ENCODE peak calls at places on chromosomes 13 and 19, in four cellular contexts. One of them, this sample, is unnamed.

GRCh38 chr19:55392820-55393219 is 7.1 kb downstream of the RPL28 start:
- DNase-seq in right atrium auricular region: no peak
- DNase-seq in colonic mucosa: no peak
- DNase-seq in uterus: no peak
- DNase-seq in this sample: no peak

GRCh38 chr13:20729633-20730585 is 26.4 kb downstream of the IL17D start:
- DNase-seq in right atrium auricular region: no peak
- DNase-seq in colonic mucosa: no peak
- DNase-seq in uterus: no peak
- DNase-seq in this sample: no peak

GRCh38 chr13:50543767-50544166 is 299.7 kb downstream of the DLEU7 start:
- DNase-seq in right atrium auricular region: no peak
- DNase-seq in colonic mucosa: no peak
- DNase-seq in uterus: no peak
- DNase-seq in this sample: no peak

GRCh38 chr13:68440874-68441273 is 1210.7 kb upstream of the PCDH9 start:
- DNase-seq in right atrium auricular region: no peak
- DNase-seq in colonic mucosa: no peak
- DNase-seq in uterus: no peak
- DNase-seq in this sample: no peak

GRCh38 chr13:60334310-60334709 is 62.7 kb upstream of the TDRD3 start:
- DNase-seq in right atrium auricular region: no peak
- DNase-seq in colonic mucosa: no peak
- DNase-seq in uterus: no peak
- DNase-seq in this sample: no peak

GRCh38 chr13:45328661-45329105 is 12.3 kb downstream of the TPT1 start:
- DNase-seq in right atrium auricular region: no peak
- DNase-seq in colonic mucosa: no peak
- DNase-seq in uterus: no peak
- DNase-seq in this sample: no peak

GRCh38 chr19:56071151-56071550 is 49.9 kb downstream of the ZNF787 start:
- DNase-seq in right atrium auricular region: no peak
- DNase-seq in colonic mucosa: no peak
- DNase-seq in uterus: no peak
- DNase-seq in this sample: no peak

GRCh38 chr19:34838248-34838647 is 65.2 kb upstream of the ZNF599 start:
- DNase-seq in right atrium auricular region: no peak
- DNase-seq in colonic mucosa: no peak
- DNase-seq in uterus: no peak
- DNase-seq in this sample: no peak

GRCh38 chr13:67943116-67943515 is 713.0 kb upstream of the PCDH9 start:
- DNase-seq in right atrium auricular region: no peak
- DNase-seq in colonic mucosa: no peak
- DNase-seq in uterus: no peak
- DNase-seq in this sample: no peak

GRCh38 chr13:113637262-113638160 is 20.5 kb downstream of the ATP4B start:
- DNase-seq in right atrium auricular region: no peak
- DNase-seq in colonic mucosa: no peak
- DNase-seq in uterus: no peak
- DNase-seq in this sample: no peak
- H3K36me3 ChIP-seq in right atrium auricular region: peaks cover 68% of the 10 kb centered on the region
- H3K36me3 ChIP-seq in colonic mucosa: peaks cover 4% of the 10 kb centered on the region
- H3K36me3 ChIP-seq in uterus: no peaks in the 10 kb centered on the region
- H3K36me3 ChIP-seq in this sample: peaks cover 55% of the 10 kb centered on the region

DNA sequence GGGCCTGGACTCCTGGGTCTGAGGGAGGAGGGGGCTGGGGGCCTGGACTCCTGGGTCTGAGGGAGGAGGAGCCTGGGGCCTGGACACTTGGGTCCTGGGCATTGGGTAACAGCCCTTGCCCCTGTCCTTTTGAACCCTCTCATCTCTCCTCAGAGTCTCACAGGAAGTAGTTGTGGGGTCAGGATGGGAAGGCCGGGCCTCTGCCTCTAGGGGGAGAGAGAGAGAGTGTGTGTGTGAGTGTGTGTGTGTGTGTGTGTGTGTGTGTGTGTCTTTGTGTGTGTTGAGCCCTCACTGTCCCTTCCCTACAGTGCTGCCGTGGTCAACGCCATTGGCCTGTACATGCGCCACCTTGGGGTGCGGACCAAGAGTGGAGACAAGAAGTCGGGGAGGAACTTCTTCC is 10.9 kb downstream of the ARHGEF1 start:
- DNase-seq in right atrium auricular region: no peak
- DNase-seq in colonic mucosa: no peak
- DNase-seq in uterus: no peak
- DNase-seq in this sample: no peak
- TF ChIP-seq CTCF in right atrium auricular region: no peak
- TF ChIP-seq CTCF in colonic mucosa: no peak
- TF ChIP-seq CTCF in uterus: no peak
- TF ChIP-seq CTCF in this sample: no peak

GRCh38 chr19:38639679-38640078 is 7.8 kb upstream of the ACTN4 start:
- DNase-seq in right atrium auricular region: no peak
- DNase-seq in colonic mucosa: no peak
- DNase-seq in uterus: no peak
- DNase-seq in this sample: no peak

GRCh38 chr19:38635483-38636399 is 11.7 kb upstream of the ACTN4 start:
- DNase-seq in right atrium auricular region: no peak
- DNase-seq in colonic mucosa: peak; percentile 53
- DNase-seq in uterus: no peak
- DNase-seq in this sample: no peak

GRCh38 chr19:38638461-38638860 is 9.0 kb upstream of the ACTN4 start:
- DNase-seq in right atrium auricular region: no peak
- DNase-seq in colonic mucosa: no peak
- DNase-seq in uterus: no peak
- DNase-seq in this sample: no peak

GRCh38 chr19:38632476-38633213 is 13.7 kb downstream of the EIF3K start:
- DNase-seq in right atrium auricular region: no peak
- DNase-seq in colonic mucosa: no peak
- DNase-seq in uterus: no peak
- DNase-seq in this sample: no peak

DNA sequence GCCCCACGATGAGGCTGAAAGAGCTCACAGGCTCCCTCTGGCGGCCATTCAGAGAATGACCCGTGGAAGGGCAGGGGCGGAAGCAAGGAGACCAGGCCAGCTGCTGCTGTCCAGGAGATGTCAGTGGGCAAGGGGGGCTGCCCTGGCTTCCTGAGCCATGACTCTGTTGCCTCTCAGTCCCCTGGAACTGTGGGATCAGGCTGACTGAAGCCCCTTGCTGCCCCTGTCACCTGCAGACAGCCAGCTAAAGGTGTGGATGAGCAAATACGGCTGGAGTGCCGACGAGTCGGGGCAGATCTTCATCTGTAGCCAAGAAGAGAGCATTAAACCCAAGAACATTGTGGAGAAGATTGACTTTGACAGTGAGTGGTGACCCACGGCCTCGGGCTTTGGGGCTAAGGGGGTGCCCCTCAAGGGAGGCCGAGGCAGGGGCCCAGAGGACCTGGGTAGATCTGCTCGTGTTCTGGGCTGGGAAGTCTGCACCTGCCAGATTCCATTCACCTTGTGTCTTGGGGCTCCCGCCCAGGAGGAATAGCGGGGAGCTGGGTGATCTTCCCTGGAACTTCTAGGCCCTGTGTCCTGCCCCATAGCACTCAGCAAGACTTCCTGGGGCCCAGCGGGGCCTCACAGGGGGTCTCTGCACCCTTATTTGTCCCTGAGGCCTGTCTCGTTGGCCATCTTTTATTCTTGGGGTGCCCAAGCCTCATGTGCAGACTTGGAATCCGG is 12.5 kb upstream of the ACTN4 start:
- DNase-seq in right atrium auricular region: peak; percentile 79
- DNase-seq in colonic mucosa: peak; percentile 83
- DNase-seq in uterus: peak; percentile 81
- DNase-seq in this sample: peak; percentile 76
- H3K36me3 ChIP-seq in right atrium auricular region: peaks cover 63% of the 10 kb centered on the region
- H3K36me3 ChIP-seq in colonic mucosa: peaks cover 5% of the 10 kb centered on the region
- H3K36me3 ChIP-seq in uterus: no peaks in the 10 kb centered on the region
- H3K36me3 ChIP-seq in this sample: peaks cover 16% of the 10 kb centered on the region

GRCh38 chr19:48611872-48612271 is 3.0 kb downstream of the FAM83E start:
- DNase-seq in right atrium auricular region: no peak
- DNase-seq in colonic mucosa: no peak
- DNase-seq in uterus: no peak
- DNase-seq in this sample: no peak

GRCh38 chr19:48614436-48615144 is at the start of gene FAM83E:
- DNase-seq in right atrium auricular region: no peak
- DNase-seq in colonic mucosa: peak; percentile 98
- DNase-seq in uterus: no peak
- DNase-seq in this sample: peak; percentile 88

GRCh38 chr19:48613852-48614435 is 932 bp downstream of the FAM83E start:
- DNase-seq in right atrium auricular region: no peak
- DNase-seq in colonic mucosa: peak; percentile 36
- DNase-seq in uterus: no peak
- DNase-seq in this sample: no peak

GRCh38 chr19:48615145-48616040 is 517 bp upstream of the FAM83E start:
- DNase-seq in right atrium auricular region: no peak
- DNase-seq in colonic mucosa: peak; percentile 34
- DNase-seq in uterus: no peak
- DNase-seq in this sample: no peak

GRCh38 chr19:48613024-48613851 is 1.6 kb downstream of the FAM83E start:
- DNase-seq in right atrium auricular region: no peak
- DNase-seq in colonic mucosa: peak; percentile 68
- DNase-seq in uterus: no peak
- DNase-seq in this sample: no peak
- TF ChIP-seq CTCF in right atrium auricular region: no peak
- TF ChIP-seq CTCF in colonic mucosa: no peak
- TF ChIP-seq CTCF in uterus: no peak
- TF ChIP-seq CTCF in this sample: no peak

DNA sequence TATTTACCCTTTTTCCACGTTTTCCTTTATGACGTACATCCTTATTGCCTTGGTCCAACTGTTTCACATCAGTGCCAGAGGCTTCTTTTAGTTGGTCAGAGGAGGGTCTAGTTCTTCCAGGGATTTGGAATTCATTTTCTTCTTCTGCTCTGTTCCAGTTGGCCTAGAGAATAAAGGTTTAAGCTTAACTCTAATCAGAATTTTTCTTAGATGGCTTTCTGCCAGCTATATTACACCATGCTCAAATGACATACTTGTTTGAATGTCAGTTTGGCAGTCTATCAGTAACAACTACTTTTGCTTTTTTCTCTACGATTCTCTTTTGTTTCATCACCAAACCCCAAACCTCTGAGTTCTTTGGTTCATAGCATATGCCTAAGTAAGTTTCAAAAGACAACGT is 16.8 kb downstream of the SPART start:
- DNase-seq in right atrium auricular region: no peak
- DNase-seq in colonic mucosa: no peak
- DNase-seq in uterus: no peak
- DNase-seq in this sample: no peak
- H3K36me3 ChIP-seq in right atrium auricular region: peaks cover 55% of the 10 kb centered on the region
- H3K36me3 ChIP-seq in colonic mucosa: no peaks in the 10 kb centered on the region
- H3K36me3 ChIP-seq in uterus: no peaks in the 10 kb centered on the region
- H3K36me3 ChIP-seq in this sample: peaks cover 11% of the 10 kb centered on the region

GRCh38 chr19:2900296-2901252 is at the start of gene ZNF57:
- DNase-seq in right atrium auricular region: peak; percentile 100
- DNase-seq in colonic mucosa: peak; percentile 100
- DNase-seq in uterus: peak; percentile 98
- DNase-seq in this sample: peak; percentile 100
- TF ChIP-seq CTCF in right atrium auricular region: no peak
- TF ChIP-seq CTCF in colonic mucosa: no peak
- TF ChIP-seq CTCF in uterus: no peak
- TF ChIP-seq CTCF in this sample: no peak

GRCh38 chr19:5246554-5247155 is 94.0 kb downstream of the PTPRS start:
- DNase-seq in right atrium auricular region: no peak
- DNase-seq in colonic mucosa: no peak
- DNase-seq in uterus: no peak
- DNase-seq in this sample: no peak
- H3K36me3 ChIP-seq in right atrium auricular region: peaks cover 20% of the 10 kb centered on the region
- H3K36me3 ChIP-seq in colonic mucosa: no peaks in the 10 kb centered on the region
- H3K36me3 ChIP-seq in uterus: no peaks in the 10 kb centered on the region
- H3K36me3 ChIP-seq in this sample: no peaks in the 10 kb centered on the region

This sample was measured in lung.